ENCODE peak calls at places on chromosomes 16 and 17, in seven cellular contexts. A is LNCaP clone FGC; X is GM04504; B is fibroblast of villous mesenchyme; W is stimulated activated CD8-positive, alpha-beta memory T cell treated with anti-CD3 and anti-CD28 coated beads, Interleukin-4, amount 100 ng/mL, for 1 hour; H is AG04450; D is NCI-H1417. N is an unnamed sample.

GRCh38 chr16:87506423-87507350 is 13.9 kb upstream of the ZCCHC14 start:
- DNase-seq in A (no peak), D (no peak), B (no peak), X (no peak), H (no peak), W (no peak), N (no peak)

GRCh38 chr16:53131363-53132071 is 76.7 kb downstream of the CHD9 start:
- DNase-seq in B (peak), W (peak), X (peak), H (no peak), D (peak), A (no peak), N (peak)

GRCh38 chr17:40026816-40027613 is 11.8 kb downstream of the CSF3 start:
- DNase-seq in B (peak), W (peak), H (peak), X (no peak), A (peak), D (peak), N (peak)

GRCh38 chr16:25838724-25839186 is 147.0 kb downstream of the HS3ST4 start:
- DNase-seq in X (peak), D (peak), B (peak), A (peak), H (peak), W (peak), N (peak)

GRCh38 chr17:33112763-33113162 is 121.1 kb downstream of the SPACA3 start:
- DNase-seq in X (peak), H (no peak), W (no peak), D (no peak), B (no peak), A (no peak), N (no peak)

GRCh38 chr16:28293589-28293935 is 1.2 kb downstream of the SBK1 start:
- DNase-seq in H (no peak), W (no peak), B (no peak), A (no peak), D (no peak), X (no peak), N (no peak)

GRCh38 chr17:79910985-79911361 is 71.7 kb upstream of the CBX4 start:
- DNase-seq in A (no peak), H (no peak), W (no peak), X (no peak), D (no peak), B (no peak), N (no peak)

GRCh38 chr16:57253410-57253927 is 8.4 kb downstream of the ARL2BP start:
- DNase-seq in W (no peak), H (no peak), X (no peak), B (no peak), A (no peak), D (no peak), N (no peak)

GRCh38 chr16:4097826-4098240 is 18.4 kb downstream of the ADCY9 start:
- DNase-seq in W (no peak), B (peak), X (no peak), D (no peak), A (peak), H (peak), N (no peak)

GRCh38 chr17:71063559-71063958 is 894.2 kb downstream of the KCNJ2 start:
- DNase-seq in B (no peak), X (no peak), W (no peak), H (no peak), A (no peak), D (no peak), N (no peak)

GRCh38 chr17:48352630-48353029 is 77.4 kb downstream of the SKAP1 start:
- DNase-seq in W (no peak), H (no peak), X (no peak), B (no peak), A (no peak), D (no peak), N (no peak)

GRCh38 chr17:50559674-50560184 is 786 bp upstream of the CACNA1G start:
- DNase-seq in H (no peak), W (no peak), B (peak), A (no peak), X (no peak), D (no peak), N (no peak)

GRCh38 chr16:50265260-50265659 is 1.1 kb upstream of the ADCY7 start:
- DNase-seq in X (no peak), W (no peak), A (peak), H (no peak), B (no peak), D (no peak), N (peak)

GRCh38 chr16:11224096-11224893 is 31.7 kb downstream of the SOCS1 start:
- DNase-seq in W (peak), D (no peak), B (no peak), H (no peak), A (no peak), X (no peak), N (no peak)

GRCh38 chr17:8668181-8668740 is 37.7 kb upstream of the MYH10 start:
- DNase-seq in D (no peak), B (no peak), W (no peak), H (no peak), X (no peak), A (no peak), N (no peak)

GRCh38 chr17:37787055-37787720 is 42.3 kb upstream of the HNF1B start:
- DNase-seq in D (no peak), H (no peak), A (no peak), B (no peak), W (no peak), X (no peak), N (no peak)

GRCh38 chr17:31339906-31340661 is 18.7 kb upstream of the EVI2A start:
- DNase-seq in H (no peak), D (no peak), A (no peak), W (no peak), B (peak), X (no peak), N (no peak)

GRCh38 chr16:17452931-17453330 is 17.8 kb downstream of the XYLT1 start:
- DNase-seq in D (no peak), H (no peak), X (no peak), B (no peak), A (no peak), W (no peak), N (no peak)

GRCh38 chr16:9138731-9139501 is 47.5 kb downstream of the HAPSTR1 start:
- DNase-seq in X (no peak), W (peak), A (no peak), B (peak), H (no peak), D (peak), N (peak)

GRCh38 chr16:49466881-49467280 is 93.3 kb downstream of the C16orf78 start:
- DNase-seq in D (no peak), W (no peak), H (no peak), A (no peak), B (no peak), X (no peak), N (no peak)

GRCh38 chr16:19935696-19936095 is 51.0 kb upstream of the GPRC5B start:
- DNase-seq in W (no peak), B (no peak), A (no peak), H (no peak), X (no peak), D (no peak), N (peak)

GRCh38 chr16:81071816-81072215 is 5.2 kb downstream of the C16orf46 start:
- DNase-seq in X (no peak), W (no peak), B (peak), A (no peak), D (no peak), H (no peak), N (no peak)

GRCh38 chr16:49183911-49184310 is 97.7 kb downstream of the CBLN1 start:
- DNase-seq in H (no peak), B (no peak), W (no peak), D (no peak), X (no peak), A (no peak), N (peak)

GRCh38 chr17:77439382-77440013 is 298.7 kb downstream of the SEC14L1 start:
- DNase-seq in B (no peak), D (no peak), A (no peak), H (no peak), X (no peak), W (no peak), N (no peak)